ENCODE peak calls at places on chromosomes 12 and 14, in nine cellular contexts. T, I, H, S, W, F, A, L and J are unnamed samples.

GRCh38 chr14:74954947-74955228 is 509 bp downstream of the PGF start:
- DNase-seq in I (no peak), L (no peak), F (no peak), H (peak), A (no peak), W (no peak), T (no peak), S (peak), J (no peak)

GRCh38 chr12:12899530-12900380 is 8.4 kb downstream of the GPRC5A start:
- DNase-seq in F (peak), W (no peak), T (peak), A (peak), I (no peak), H (peak), S (peak), L (no peak), J (no peak)

GRCh38 chr14:46651526-46652144 is at the start of gene RPL10L:
- DNase-seq in L (peak), A (no peak), W (no peak), T (no peak), F (no peak), S (peak), H (no peak), I (no peak), J (no peak)

GRCh38 chr12:72098622-72099021 is 160.0 kb downstream of the TPH2 start:
- DNase-seq in A (no peak), W (no peak), F (no peak), S (peak), H (no peak), T (no peak), I (no peak), L (no peak), J (no peak)

GRCh38 chr12:93976024-93976423 is 172.4 kb upstream of the PLXNC1 start:
- DNase-seq in W (no peak), A (no peak), S (no peak), L (no peak), F (no peak), H (no peak), T (no peak), I (no peak), J (no peak)

GRCh38 chr12:124497658-124498057 is 69.8 kb downstream of the NCOR2 start:
- DNase-seq in F (peak), T (no peak), A (peak), S (peak), W (no peak), H (peak), I (no peak), L (no peak), J (no peak)

GRCh38 chr14:91144425-91145145 is 30.7 kb downstream of the DGLUCY start:
- DNase-seq in H (peak), A (peak), T (no peak), F (peak), I (no peak), W (no peak), L (no peak), S (peak), J (no peak)

GRCh38 chr12:54958048-54958658 is 26.4 kb downstream of the TESPA1 start:
- DNase-seq in A (peak), T (peak), S (peak), W (no peak), H (peak), L (peak), F (peak), I (peak), J (peak)

GRCh38 chr12:12533238-12533829 is 29.3 kb downstream of the DUSP16 start:
- DNase-seq in L (no peak), I (no peak), W (no peak), S (no peak), H (no peak), T (no peak), F (peak), A (no peak), J (peak)

GRCh38 chr12:20030847-20031246 is 337.5 kb upstream of the PDE3A start:
- DNase-seq in T (no peak), S (no peak), I (peak), L (no peak), A (no peak), F (no peak), W (no peak), H (no peak), J (peak)

GRCh38 chr14:51395361-51395849 is 155.4 kb downstream of the TMX1 start:
- DNase-seq in L (peak), H (peak), T (no peak), F (peak), I (peak), W (no peak), S (peak), A (peak), J (no peak)

GRCh38 chr12:92574046-92574783 is 128.6 kb upstream of the PLEKHG7 start:
- DNase-seq in T (no peak), L (peak), S (no peak), I (peak), W (no peak), H (peak), A (peak), F (no peak), J (no peak)

GRCh38 chr12:2461645-2462044 is 333.1 kb upstream of the FKBP4 start:
- DNase-seq in H (no peak), W (no peak), L (no peak), T (no peak), S (no peak), F (no peak), A (no peak), I (no peak), J (no peak)

GRCh38 chr14:77469041-77469440 is 11.1 kb downstream of the AHSA1 start:
- DNase-seq in T (no peak), F (no peak), W (no peak), I (no peak), H (no peak), S (no peak), A (no peak), L (no peak), J (no peak)

GRCh38 chr12:63928305-63928704 is 83.8 kb downstream of the SRGAP1 start:
- DNase-seq in F (no peak), W (no peak), H (no peak), A (no peak), L (no peak), I (no peak), S (no peak), T (no peak), J (no peak)

GRCh38 chr12:51827925-51828818 is 20.3 kb downstream of the FIGNL2 start:
- DNase-seq in T (peak), W (peak), I (peak), H (peak), A (no peak), F (peak), L (no peak), S (peak), J (peak)

GRCh38 chr14:38125484-38125912 is 82.2 kb upstream of the SSTR1 start:
- DNase-seq in S (no peak), A (no peak), T (no peak), I (no peak), W (no peak), L (no peak), H (no peak), F (no peak), J (peak)

GRCh38 chr14:50383618-50384225 is 13.0 kb downstream of the CDKL1 start:
- DNase-seq in T (no peak), I (peak), L (no peak), W (no peak), F (no peak), H (no peak), S (no peak), A (no peak), J (peak)

GRCh38 chr12:114661245-114661644 is 22.7 kb downstream of the TBX3 start:
- DNase-seq in L (no peak), W (no peak), I (no peak), T (no peak), S (peak), F (no peak), H (no peak), A (peak), J (no peak)

GRCh38 chr12:93978553-93978952 is 169.8 kb upstream of the PLXNC1 start:
- DNase-seq in I (no peak), F (peak), W (no peak), H (peak), L (no peak), T (no peak), S (peak), A (peak), J (peak)

GRCh38 chr12:68352067-68352466 is 19.9 kb upstream of the MDM1 start:
- DNase-seq in I (peak), S (no peak), H (peak), W (no peak), F (no peak), L (no peak), T (no peak), A (peak), J (no peak)

GRCh38 chr12:20438307-20438779 is 70.0 kb downstream of the PDE3A start:
- DNase-seq in F (peak), T (no peak), A (peak), H (no peak), S (peak), I (no peak), L (no peak), W (no peak), J (no peak)

GRCh38 chr12:89101440-89101839 is 250.9 kb downstream of the DUSP6 start:
- DNase-seq in S (no peak), A (no peak), W (no peak), L (no peak), I (no peak), T (no peak), F (no peak), H (no peak), J (no peak)

GRCh38 chr14:100872241-100872640 is 31.3 kb downstream of the RTL1 start:
- DNase-seq in L (no peak), W (no peak), I (no peak), T (no peak), H (peak), A (peak), S (peak), F (no peak), J (no peak)

GRCh38 chr12:117093918-117094630 is 5.1 kb downstream of the TESC start:
- DNase-seq in S (peak), F (no peak), W (no peak), I (no peak), H (no peak), A (no peak), L (no peak), T (no peak), J (no peak)

GRCh38 chr14:55053018-55053417 is 1.6 kb downstream of the MAPK1IP1L start:
- DNase-seq in T (no peak), S (no peak), F (no peak), A (no peak), H (no peak), L (no peak), W (no peak), I (no peak), J (no peak)

GRCh38 chr12:39990122-39991101 is 115.5 kb downstream of the SLC2A13 start:
- DNase-seq in H (peak), W (peak), F (peak), A (peak), L (peak), I (peak), T (peak), S (peak), J (peak)

GRCh38 chr12:56258068-56258819 is at the start of gene ANKRD52:
- DNase-seq in L (peak), W (peak), F (peak), I (peak), A (peak), H (peak), S (peak), T (peak), J (peak)

GRCh38 chr14:21044106-21044618 is 2.0 kb downstream of the RNASE7 start:
- DNase-seq in I (peak), W (no peak), L (no peak), H (no peak), S (no peak), A (no peak), F (no peak), T (no peak), J (peak)

GRCh38 chr12:5033883-5034282 is 9.8 kb upstream of the KCNA5 start:
- DNase-seq in I (no peak), F (no peak), S (no peak), W (no peak), T (no peak), A (no peak), L (no peak), H (no peak), J (no peak)

GRCh38 chr14:72173038-72173720 is 240.9 kb downstream of the RGS6 start:
- DNase-seq in S (no peak), A (no peak), I (no peak), L (no peak), H (no peak), F (no peak), W (no peak), T (no peak), J (no peak)

GRCh38 chr12:4489551-4489950 is 43.9 kb upstream of the FGF6 start:
- DNase-seq in W (no peak), T (no peak), H (no peak), I (no peak), F (no peak), S (no peak), A (no peak), L (no peak), J (no peak)

GRCh38 chr14:33767721-33768457 is 183.0 kb downstream of the EGLN3 start:
- DNase-seq in S (no peak), L (no peak), F (peak), T (no peak), W (no peak), A (peak), H (no peak), I (no peak), J (no peak)

GRCh38 chr14:103909531-103910261 is 18.6 kb upstream of the TDRD9 start:
- DNase-seq in T (no peak), W (no peak), S (no peak), I (no peak), H (no peak), L (no peak), A (no peak), F (no peak), J (no peak)